ENCODE peak calls at places on chromosomes 6 and 20, in ten cellular contexts. W, Q, M, S, K, N, U, P, C and G are unnamed samples.

GRCh38 chr6:166221636-166222035 is 54.0 kb upstream of the TBXT start:
- DNase-seq in W (no peak), S (no peak), Q (no peak), N (no peak), K (no peak), P (no peak), C (no peak), U (no peak), M (no peak), G (no peak)

GRCh38 chr20:14148042-14148441 is 152.7 kb downstream of the MACROD2 start:
- DNase-seq in U (no peak), C (no peak), K (no peak), M (no peak), N (no peak), S (peak; percentile 56), Q (no peak), P (peak; percentile 2), W (peak; percentile 4), G (no peak)

GRCh38 chr20:51462566-51463276 is 79.8 kb downstream of the NFATC2 start:
- DNase-seq in S (peak; percentile 56), Q (no peak), C (peak; percentile 88), M (peak; percentile 84), P (no peak), N (no peak), W (peak; percentile 78), K (no peak), U (no peak), G (no peak)

GRCh38 chr6:115485400-115485799 is 575.3 kb downstream of the FRK start:
- DNase-seq in M (no peak), W (no peak), U (no peak), K (no peak), S (peak; percentile 10), C (no peak), Q (no peak), P (no peak), N (no peak), G (no peak)

GRCh38 chr20:45823949-45824835 is 2.9 kb downstream of the TNNC2 start:
- DNase-seq in M (no peak), W (peak; percentile 65), S (peak; percentile 33), C (peak; percentile 65), U (peak; percentile 37), K (peak; percentile 35), Q (no peak), P (no peak), N (peak; percentile 33), G (peak; percentile 46)

GRCh38 chr6:35139924-35140524 is 1.1 kb downstream of the TCP11 start:
- DNase-seq in P (peak; percentile 56), C (peak; percentile 26), M (peak; percentile 55), U (peak; percentile 36), S (peak; percentile 69), Q (peak; percentile 51), K (peak; percentile 24), N (peak; percentile 30), W (peak; percentile 74), G (peak; percentile 47)

GRCh38 chr6:13573669-13574110 is 711 bp upstream of the SIRT5 start:
- DNase-seq in Q (peak; percentile 5), M (peak; percentile 28), C (peak; percentile 46), U (peak; percentile 30), K (no peak), W (peak; percentile 81), S (peak; percentile 56), N (no peak), P (no peak), G (peak; percentile 37)

GRCh38 chr6:22003219-22003779 is 293.5 kb downstream of the PRL start:
- DNase-seq in U (no peak), K (no peak), W (peak; percentile 39), S (no peak), P (no peak), M (no peak), C (no peak), N (no peak), Q (no peak), G (no peak)

GRCh38 chr20:53900380-53900999 is 169.9 kb downstream of the BCAS1 start:
- DNase-seq in P (no peak), Q (peak; percentile 64), U (peak; percentile 97), W (peak; percentile 85), M (no peak), S (peak; percentile 95), K (no peak), N (no peak), C (no peak), G (peak; percentile 78)

GRCh38 chr6:3698021-3698420 is 53.5 kb downstream of the PXDC1 start:
- DNase-seq in K (no peak), U (no peak), Q (no peak), C (no peak), S (no peak), P (no peak), M (no peak), N (no peak), W (no peak), G (no peak)

GRCh38 chr6:106667022-106667402 is 37.6 kb downstream of the QRSL1 start:
- DNase-seq in S (no peak), U (no peak), N (no peak), W (no peak), K (no peak), M (no peak), Q (no peak), P (no peak), C (no peak), G (no peak)

GRCh38 chr6:151065027-151065815 is 174.5 kb upstream of the AKAP12 start:
- DNase-seq in S (no peak), C (no peak), K (no peak), Q (no peak), P (no peak), U (peak; percentile 6), N (no peak), M (no peak), W (no peak), G (no peak)

GRCh38 chr20:36591854-36592641 is 13.5 kb upstream of the RAB5IF start:
- DNase-seq in P (no peak), S (peak; percentile 59), Q (no peak), C (no peak), M (peak; percentile 32), K (peak; percentile 55), W (peak; percentile 64), N (no peak), U (peak; percentile 9), G (no peak)

GRCh38 chr20:48621256-48622078 is 206.3 kb downstream of the PREX1 start:
- DNase-seq in S (peak; percentile 9), N (no peak), W (peak; percentile 68), P (no peak), U (peak; percentile 59), M (no peak), Q (no peak), C (no peak), K (no peak), G (peak; percentile 91)

GRCh38 chr6:129657433-129657832 is 52.5 kb downstream of the ARHGAP18 start:
- DNase-seq in C (no peak), P (no peak), Q (no peak), W (no peak), M (no peak), U (no peak), N (no peak), S (no peak), K (no peak), G (no peak)

GRCh38 chr6:46276571-46277142 is 105.9 kb upstream of the ENPP5 start:
- DNase-seq in C (no peak), M (no peak), Q (no peak), W (no peak), K (no peak), P (no peak), U (no peak), S (no peak), N (no peak), G (no peak)
- H3K27ac ChIP-seq in C (no peak overlapping the region), M (no peak overlapping the region), Q (no peak overlapping the region), W (no peak overlapping the region), K (no peak overlapping the region), P (no peak overlapping the region), U (no peak overlapping the region), S (no peak overlapping the region), N (no peak overlapping the region), G (no peak overlapping the region)

GRCh38 chr20:61435823-61436220 is 183.8 kb downstream of the CDH4 start:
- DNase-seq in C (no peak), S (no peak), M (no peak), U (no peak), Q (no peak), P (no peak), W (no peak), N (no peak), K (no peak), G (peak; percentile 29)
- H3K27ac ChIP-seq in C (no peak overlapping the region), S (no peak overlapping the region), M (no peak overlapping the region), U (peak overlapping the region; percentile 96), Q (no peak overlapping the region), P (no peak overlapping the region), W (no peak overlapping the region), N (no peak overlapping the region), K (no peak overlapping the region), G (peak overlapping the region; percentile 88)

GRCh38 chr20:3738109-3739053 is 5.9 kb downstream of the HSPA12B start:
- DNase-seq in S (no peak), W (no peak), M (no peak), K (no peak), P (no peak), C (no peak), N (no peak), U (no peak), Q (no peak), G (no peak)

GRCh38 chr20:3739054-3739925 is 6.8 kb downstream of the HSPA12B start:
- DNase-seq in Q (no peak), W (no peak), U (no peak), K (no peak), S (no peak), C (no peak), M (peak; percentile 75), P (no peak), N (no peak), G (no peak)

GRCh38 chr20:3739926-3740599 is 7.6 kb downstream of the HSPA12B start:
- DNase-seq in W (no peak), Q (no peak), M (no peak), S (no peak), N (no peak), K (no peak), U (no peak), P (no peak), C (no peak), G (no peak)

GRCh38 chr20:3741846-3742458 is 9.5 kb downstream of the HSPA12B start:
- DNase-seq in U (no peak), K (no peak), S (no peak), Q (no peak), P (no peak), N (no peak), W (no peak), M (no peak), C (no peak), G (no peak)

GRCh38 chr20:3740600-3741301 is 8.3 kb downstream of the HSPA12B start:
- DNase-seq in S (no peak), U (no peak), W (no peak), N (no peak), C (no peak), M (no peak), K (no peak), P (no peak), Q (no peak), G (no peak)
- H3K27ac ChIP-seq in S (no peak overlapping the region), U (no peak overlapping the region), W (no peak overlapping the region), N (no peak overlapping the region), C (no peak overlapping the region), M (peak overlapping the region; percentile 89), K (no peak overlapping the region), P (no peak overlapping the region), Q (no peak overlapping the region), G (no peak overlapping the region)

DNA sequence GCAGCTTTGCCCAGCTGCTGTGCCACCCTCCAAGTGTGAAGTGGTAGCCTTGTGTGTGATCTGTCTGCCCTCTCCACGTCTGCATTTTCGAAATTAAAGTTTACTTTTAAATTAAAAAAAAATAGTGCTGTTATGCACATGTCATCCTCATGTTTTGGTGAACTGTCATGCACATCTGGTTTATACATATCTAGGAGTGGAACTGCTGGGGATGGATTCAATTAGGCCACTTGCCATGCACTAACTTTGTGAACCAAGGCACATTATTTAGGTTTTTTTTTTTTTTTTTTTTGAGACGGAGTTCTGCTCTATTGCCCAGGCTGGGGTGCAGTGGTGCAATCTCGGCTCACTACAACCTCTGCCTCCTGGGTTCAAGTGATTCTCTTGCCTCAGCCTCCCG is 3.6 kb downstream of the GTSF1L start:
- DNase-seq in K (no peak), S (no peak), U (no peak), W (no peak), P (no peak), C (no peak), Q (no peak), N (no peak), M (no peak), G (no peak)
- H3K27ac ChIP-seq in K (no peak overlapping the region), S (no peak overlapping the region), U (no peak overlapping the region), W (no peak overlapping the region), P (no peak overlapping the region), C (no peak overlapping the region), Q (no peak overlapping the region), N (no peak overlapping the region), M (no peak overlapping the region), G (no peak overlapping the region)